ENCODE peak calls at places on chromosomes 1 and 21, in five cellular contexts. One of them, this sample, is unnamed. For H3K36me3, the result is how much of the 10 kb centered on the place peaks cover.

GRCh38 chr1:76291186-76291585 is 216.6 kb downstream of the ST6GALNAC3 start:
- DNase-seq in heart right ventricle: no peak
- DNase-seq in fibroblast of lung: no peak
- DNase-seq in right lobe of liver: no peak
- DNase-seq in brain microvascular endothelial cell: no peak
- DNase-seq in this sample: no peak

GRCh38 chr1:67879485-67879884 is 46.2 kb upstream of the GNG12 start:
- DNase-seq in heart right ventricle: no peak
- DNase-seq in fibroblast of lung: no peak
- DNase-seq in right lobe of liver: no peak
- DNase-seq in brain microvascular endothelial cell: no peak
- DNase-seq in this sample: no peak

GRCh38 chr1:17027403-17027802 is 15.7 kb upstream of the ATP13A2 start:
- DNase-seq in heart right ventricle: no peak
- DNase-seq in fibroblast of lung: peak
- DNase-seq in right lobe of liver: no peak
- DNase-seq in brain microvascular endothelial cell: no peak
- DNase-seq in this sample: peak

GRCh38 chr1:99629164-99629563 is 16.7 kb upstream of the PALMD start:
- DNase-seq in heart right ventricle: no peak
- DNase-seq in fibroblast of lung: no peak
- DNase-seq in right lobe of liver: no peak
- DNase-seq in brain microvascular endothelial cell: no peak
- DNase-seq in this sample: no peak

GRCh38 chr1:34125721-34126380 is 39.2 kb downstream of the CSMD2 start:
- DNase-seq in heart right ventricle: no peak
- DNase-seq in fibroblast of lung: no peak
- DNase-seq in right lobe of liver: no peak
- DNase-seq in brain microvascular endothelial cell: no peak
- DNase-seq in this sample: no peak

GRCh38 chr1:111958911-111959310 is 30.6 kb downstream of the KCND3 start:
- DNase-seq in heart right ventricle: no peak
- DNase-seq in fibroblast of lung: no peak
- DNase-seq in right lobe of liver: no peak
- DNase-seq in brain microvascular endothelial cell: no peak
- DNase-seq in this sample: no peak

GRCh38 chr1:65224681-65225091 is 76.7 kb downstream of the AK4 start:
- DNase-seq in heart right ventricle: no peak
- DNase-seq in fibroblast of lung: no peak
- DNase-seq in right lobe of liver: no peak
- DNase-seq in brain microvascular endothelial cell: no peak
- DNase-seq in this sample: no peak

GRCh38 chr1:153928245-153928644 is 5.5 kb upstream of the GATAD2B start:
- DNase-seq in heart right ventricle: no peak
- DNase-seq in fibroblast of lung: no peak
- DNase-seq in right lobe of liver: no peak
- DNase-seq in brain microvascular endothelial cell: no peak
- DNase-seq in this sample: no peak

GRCh38 chr1:44707959-44708831 is 22.8 kb downstream of the RNU5D-1 start:
- DNase-seq in heart right ventricle: no peak
- DNase-seq in fibroblast of lung: peak
- DNase-seq in right lobe of liver: no peak
- DNase-seq in brain microvascular endothelial cell: peak
- DNase-seq in this sample: no peak

GRCh38 chr1:197200468-197200899 is 54.0 kb upstream of the ASPM start:
- DNase-seq in heart right ventricle: no peak
- DNase-seq in fibroblast of lung: peak
- DNase-seq in right lobe of liver: no peak
- DNase-seq in brain microvascular endothelial cell: no peak
- DNase-seq in this sample: no peak

GRCh38 chr1:182193908-182194550 is 132.5 kb upstream of the ZNF648 start:
- DNase-seq in heart right ventricle: no peak
- DNase-seq in fibroblast of lung: peak
- DNase-seq in right lobe of liver: no peak
- DNase-seq in brain microvascular endothelial cell: no peak
- DNase-seq in this sample: peak

GRCh38 chr1:64470670-64471217 is 815 bp downstream of the CACHD1 start:
- DNase-seq in heart right ventricle: peak
- DNase-seq in fibroblast of lung: peak
- DNase-seq in right lobe of liver: peak
- DNase-seq in brain microvascular endothelial cell: no peak
- DNase-seq in this sample: no peak

GRCh38 chr1:234926252-234926573 is 202.4 kb downstream of the TOMM20 start:
- DNase-seq in heart right ventricle: no peak
- DNase-seq in fibroblast of lung: no peak
- DNase-seq in right lobe of liver: no peak
- DNase-seq in brain microvascular endothelial cell: no peak
- DNase-seq in this sample: no peak

GRCh38 chr1:159924025-159924790 is 1.1 kb downstream of the TAGLN2 start:
- DNase-seq in heart right ventricle: peak
- DNase-seq in fibroblast of lung: peak
- DNase-seq in right lobe of liver: peak
- DNase-seq in brain microvascular endothelial cell: peak
- DNase-seq in this sample: peak

GRCh38 chr1:88731475-88731874 is 47.4 kb downstream of the PKN2 start:
- DNase-seq in heart right ventricle: no peak
- DNase-seq in fibroblast of lung: peak
- DNase-seq in right lobe of liver: no peak
- DNase-seq in brain microvascular endothelial cell: peak
- DNase-seq in this sample: peak

GRCh38 chr21:35048706-35049617 is at the start of gene RUNX1:
- DNase-seq in heart right ventricle: no peak
- DNase-seq in fibroblast of lung: peak
- DNase-seq in right lobe of liver: no peak
- DNase-seq in brain microvascular endothelial cell: peak
- DNase-seq in this sample: no peak

GRCh38 chr1:12047120-12047876 is 15.8 kb upstream of the TNFRSF8 start:
- DNase-seq in heart right ventricle: no peak
- DNase-seq in fibroblast of lung: peak
- DNase-seq in right lobe of liver: no peak
- DNase-seq in brain microvascular endothelial cell: peak
- DNase-seq in this sample: no peak

DNA sequence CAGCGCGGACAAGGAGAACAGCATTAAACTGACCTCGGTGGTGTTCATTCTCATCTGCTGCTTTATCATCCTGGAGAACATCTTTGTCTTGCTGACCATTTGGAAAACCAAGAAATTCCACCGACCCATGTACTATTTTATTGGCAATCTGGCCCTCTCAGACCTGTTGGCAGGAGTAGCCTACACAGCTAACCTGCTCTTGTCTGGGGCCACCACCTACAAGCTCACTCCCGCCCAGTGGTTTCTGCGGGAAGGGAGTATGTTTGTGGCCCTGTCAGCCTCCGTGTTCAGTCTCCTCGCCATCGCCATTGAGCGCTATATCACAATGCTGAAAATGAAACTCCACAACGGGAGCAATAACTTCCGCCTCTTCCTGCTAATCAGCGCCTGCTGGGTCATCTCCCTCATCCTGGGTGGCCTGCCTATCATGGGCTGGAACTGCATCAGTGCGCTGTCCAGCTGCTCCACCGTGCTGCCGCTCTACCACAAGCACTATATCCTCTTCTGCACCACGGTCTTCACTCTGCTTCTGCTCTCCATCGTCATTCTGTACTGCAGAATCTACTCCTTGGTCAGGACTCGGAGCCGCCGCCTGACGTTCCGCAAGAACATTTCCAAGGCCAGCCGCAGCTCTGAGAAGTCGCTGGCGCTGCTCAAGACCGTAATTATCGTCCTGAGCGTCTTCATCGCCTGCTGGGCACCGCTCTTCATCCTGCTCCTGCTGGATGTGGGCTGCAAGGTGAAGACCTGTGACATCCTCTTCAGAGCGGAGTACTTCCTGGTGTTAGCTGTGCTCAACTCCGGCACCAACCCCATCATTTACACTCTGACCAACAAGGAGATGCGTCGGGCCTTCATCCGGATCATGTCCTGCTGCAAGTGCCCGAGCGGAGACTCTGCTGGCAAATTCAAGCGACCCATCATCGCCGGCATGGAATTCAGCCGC is 2.5 kb downstream of the S1PR1 start:
- DNase-seq in heart right ventricle: no peak
- DNase-seq in fibroblast of lung: peak
- DNase-seq in right lobe of liver: peak
- DNase-seq in brain microvascular endothelial cell: no peak
- DNase-seq in this sample: no peak
- H3K4me3 ChIP-seq in heart right ventricle: peak
- H3K4me3 ChIP-seq in fibroblast of lung: peak
- H3K4me3 ChIP-seq in right lobe of liver: peak
- H3K4me3 ChIP-seq in brain microvascular endothelial cell: no peak
- H3K4me3 ChIP-seq in this sample: no peak

GRCh38 chr1:228238007-228238406 is 30.2 kb downstream of the OBSCN start:
- DNase-seq in heart right ventricle: no peak
- DNase-seq in fibroblast of lung: no peak
- DNase-seq in right lobe of liver: no peak
- DNase-seq in brain microvascular endothelial cell: no peak
- DNase-seq in this sample: no peak
- H3K36me3 ChIP-seq in heart right ventricle: half or more
- H3K36me3 ChIP-seq in fibroblast of lung: under half
- H3K36me3 ChIP-seq in right lobe of liver: under half
- H3K36me3 ChIP-seq in brain microvascular endothelial cell: under half
- H3K36me3 ChIP-seq in this sample: under half

GRCh38 chr1:155011437-155011907 is 8.9 kb downstream of the ZBTB7B start:
- DNase-seq in heart right ventricle: no peak
- DNase-seq in fibroblast of lung: no peak
- DNase-seq in right lobe of liver: no peak
- DNase-seq in brain microvascular endothelial cell: no peak
- DNase-seq in this sample: no peak
- H3K4me3 ChIP-seq in heart right ventricle: no peak
- H3K4me3 ChIP-seq in fibroblast of lung: no peak
- H3K4me3 ChIP-seq in right lobe of liver: no peak
- H3K4me3 ChIP-seq in brain microvascular endothelial cell: no peak
- H3K4me3 ChIP-seq in this sample: no peak

GRCh38 chr1:96792220-96792619 is 70.6 kb downstream of the PTBP2 start:
- DNase-seq in heart right ventricle: no peak
- DNase-seq in fibroblast of lung: no peak
- DNase-seq in right lobe of liver: no peak
- DNase-seq in brain microvascular endothelial cell: no peak
- DNase-seq in this sample: no peak
- H3K36me3 ChIP-seq in heart right ventricle: under half
- H3K36me3 ChIP-seq in fibroblast of lung: under half
- H3K36me3 ChIP-seq in right lobe of liver: under half
- H3K36me3 ChIP-seq in brain microvascular endothelial cell: under half
- H3K36me3 ChIP-seq in this sample: under half

GRCh38 chr21:45595574-45596295 is 47.8 kb upstream of the PCBP3 start:
- DNase-seq in heart right ventricle: no peak
- DNase-seq in fibroblast of lung: no peak
- DNase-seq in right lobe of liver: peak
- DNase-seq in brain microvascular endothelial cell: no peak
- DNase-seq in this sample: no peak
- H3K4me3 ChIP-seq in heart right ventricle: no peak
- H3K4me3 ChIP-seq in fibroblast of lung: no peak
- H3K4me3 ChIP-seq in right lobe of liver: no peak
- H3K4me3 ChIP-seq in brain microvascular endothelial cell: no peak
- H3K4me3 ChIP-seq in this sample: no peak

GRCh38 chr21:37227071-37228002 is 39.8 kb downstream of the VPS26C start:
- DNase-seq in heart right ventricle: no peak
- DNase-seq in fibroblast of lung: no peak
- DNase-seq in right lobe of liver: no peak
- DNase-seq in brain microvascular endothelial cell: no peak
- DNase-seq in this sample: no peak
- H3K36me3 ChIP-seq in heart right ventricle: half or more
- H3K36me3 ChIP-seq in fibroblast of lung: under half
- H3K36me3 ChIP-seq in right lobe of liver: under half
- H3K36me3 ChIP-seq in brain microvascular endothelial cell: half or more
- H3K36me3 ChIP-seq in this sample: under half

DNA sequence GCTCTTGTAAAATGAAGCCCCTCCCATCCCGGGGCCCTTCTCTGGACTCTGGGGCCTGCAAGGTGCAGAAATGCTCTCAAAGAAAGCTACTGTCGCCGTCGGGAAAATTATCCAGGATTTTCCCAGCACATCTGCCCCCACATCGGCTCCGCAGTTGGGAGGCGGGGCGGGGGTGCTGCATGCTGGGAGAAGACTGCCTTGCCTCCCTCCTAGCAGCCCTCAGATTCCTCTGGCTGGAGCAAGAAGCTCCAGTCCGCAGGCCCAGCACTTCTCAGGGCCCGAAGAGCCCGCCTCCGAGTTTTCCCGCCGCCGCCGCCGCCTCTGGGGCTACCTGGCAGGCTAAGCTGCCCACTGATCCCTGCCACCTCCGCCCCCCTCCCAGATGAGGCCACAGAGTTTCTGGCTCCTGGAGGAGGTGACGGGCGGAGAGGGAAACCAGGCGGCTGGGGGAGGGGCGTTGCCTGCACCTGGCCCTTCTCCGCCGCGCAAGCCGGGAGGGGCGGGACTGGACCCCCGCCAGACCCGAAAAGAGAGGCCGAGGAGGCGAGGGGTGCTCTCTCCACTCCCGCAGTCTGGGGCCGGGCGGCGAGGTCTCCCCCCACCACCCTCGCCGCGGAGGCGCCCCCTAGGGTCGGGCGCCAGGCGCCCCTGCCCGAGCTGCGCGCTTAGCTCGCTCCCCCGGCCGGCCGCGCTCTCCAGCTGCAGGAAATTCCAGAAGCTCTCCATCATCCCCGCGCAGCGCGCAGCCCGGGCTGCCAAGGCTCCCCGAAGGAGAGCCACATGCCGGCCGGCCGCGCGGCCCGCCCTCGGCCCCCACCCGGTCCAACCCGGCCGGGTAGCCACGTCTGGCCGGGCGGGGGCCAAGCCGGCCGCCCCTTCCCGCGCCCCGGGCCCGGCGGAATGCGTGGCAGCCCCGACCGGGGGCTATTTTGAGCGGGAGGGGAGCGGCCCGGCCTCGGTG is 28.8 kb downstream of the AHDC1 start:
- DNase-seq in heart right ventricle: peak
- DNase-seq in fibroblast of lung: peak
- DNase-seq in right lobe of liver: no peak
- DNase-seq in brain microvascular endothelial cell: peak
- DNase-seq in this sample: no peak
- H3K4me3 ChIP-seq in heart right ventricle: peak
- H3K4me3 ChIP-seq in fibroblast of lung: no peak
- H3K4me3 ChIP-seq in right lobe of liver: peak
- H3K4me3 ChIP-seq in brain microvascular endothelial cell: peak
- H3K4me3 ChIP-seq in this sample: peak

This sample was measured in BJ.